ENCODE peak calls at places on chromosomes 12 and 14, in eight cellular contexts. J is heart left ventricle; P is upper lobe of right lung; D is HFFc6; O is CD8-positive, alpha-beta T cell; E is nephron progenitor cell; G is prostate gland; V is AG10803. A is an unnamed sample.

GRCh38 chr12:14948672-14949071 is 10.3 kb upstream of the ERP27 start:
- DNase-seq in O (peak), V (peak), P (no peak), J (peak), E (no peak), G (no peak), D (peak), A (peak)

GRCh38 chr12:45704968-45705367 is 24.5 kb upstream of the ARID2 start:
- DNase-seq in O (no peak), E (no peak), V (no peak), J (no peak), G (no peak), D (no peak), P (no peak), A (no peak)

GRCh38 chr14:75521415-75522199 is 662 bp upstream of the BATF start:
- DNase-seq in J (no peak), D (no peak), P (no peak), G (no peak), O (no peak), V (no peak), E (no peak), A (no peak)

GRCh38 chr14:59182641-59183040 is 5.8 kb upstream of the DAAM1 start:
- DNase-seq in P (no peak), E (no peak), O (no peak), V (no peak), J (no peak), D (no peak), G (no peak), A (no peak)

GRCh38 chr12:69392146-69392928 is 32.8 kb downstream of the YEATS4 start:
- DNase-seq in G (no peak), P (no peak), J (no peak), E (no peak), D (peak), O (no peak), V (no peak), A (no peak)

GRCh38 chr12:67519824-67520433 is 128.6 kb upstream of the DYRK2 start:
- DNase-seq in V (no peak), E (no peak), P (no peak), G (peak), J (no peak), O (no peak), D (no peak), A (no peak)

GRCh38 chr14:93937519-93937918 is 10.4 kb downstream of the FAM181A start:
- DNase-seq in E (no peak), O (no peak), V (no peak), P (no peak), J (no peak), D (no peak), G (peak), A (no peak)

GRCh38 chr12:132812631-132813305 is 15.9 kb downstream of the GOLGA3 start:
- DNase-seq in J (no peak), G (no peak), P (no peak), D (peak), E (no peak), O (no peak), V (peak), A (no peak)

GRCh38 chr14:95141684-95142083 is 15.6 kb downstream of the DICER1 start:
- DNase-seq in G (no peak), O (no peak), P (no peak), E (no peak), D (no peak), J (no peak), V (no peak), A (no peak)

GRCh38 chr14:32300146-32300545 is 29.0 kb upstream of the AKAP6 start:
- DNase-seq in V (no peak), O (no peak), G (no peak), P (no peak), J (no peak), D (no peak), E (no peak), A (no peak)

GRCh38 chr12:79547735-79548347 is 142.9 kb downstream of the PAWR start:
- DNase-seq in E (peak), J (peak), D (peak), V (peak), O (no peak), P (no peak), G (peak), A (peak)

GRCh38 chr14:64503434-64504309 is at the start of gene ZBTB25:
- DNase-seq in G (peak), D (peak), V (peak), P (peak), E (peak), J (peak), O (peak), A (peak)

GRCh38 chr12:5280091-5280490 is 151.8 kb upstream of the NTF3 start:
- DNase-seq in E (no peak), O (no peak), P (no peak), V (no peak), G (no peak), J (no peak), D (no peak), A (no peak)

GRCh38 chr14:80638620-80639215 is 302.8 kb downstream of the CEP128 start:
- DNase-seq in O (no peak), V (peak), G (no peak), D (peak), E (no peak), J (no peak), P (no peak), A (peak)

GRCh38 chr14:97707603-97708002 is 910.4 kb downstream of the VRK1 start:
- DNase-seq in P (no peak), G (no peak), O (peak), V (no peak), D (no peak), J (no peak), E (no peak), A (no peak)

GRCh38 chr12:96237465-96238077 is 43.4 kb downstream of the ELK3 start:
- DNase-seq in P (no peak), O (peak), G (no peak), V (peak), J (peak), D (peak), E (no peak), A (peak)

DNA sequence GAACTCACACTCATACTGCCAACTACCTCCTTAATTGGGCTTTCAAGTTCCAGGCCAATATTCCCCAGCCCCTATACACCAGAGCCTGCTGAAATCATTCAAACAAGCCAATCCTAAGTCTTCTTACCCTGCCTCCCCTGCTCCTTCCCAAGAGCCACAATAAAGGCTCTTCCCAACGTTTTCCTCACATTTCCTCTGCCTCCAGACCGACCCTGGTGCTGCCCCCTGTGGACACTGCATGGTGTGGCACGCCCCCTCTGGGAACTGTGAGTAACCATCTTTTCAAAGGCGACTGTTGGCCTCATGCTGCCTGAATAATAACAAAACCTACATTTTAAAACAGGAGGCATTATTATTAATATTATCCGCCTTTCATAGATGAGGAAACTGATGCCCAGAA is 111.6 kb upstream of the NOS1 start:
- DNase-seq in G (no peak), V (no peak), J (no peak), D (no peak), O (no peak), E (peak), P (no peak), A (peak)
- TF ChIP-seq CTCF in G (no peak), V (peak), J (peak), D (peak), O (no peak), E (peak), P (peak), A (peak)

GRCh38 chr12:111488271-111488670 is 82.5 kb downstream of the SH2B3 start:
- DNase-seq in G (no peak), P (no peak), V (no peak), J (peak), D (no peak), E (peak), O (no peak), A (no peak)

GRCh38 chr12:111482464-111482863 is 76.7 kb downstream of the SH2B3 start:
- DNase-seq in G (no peak), O (no peak), V (no peak), E (no peak), J (no peak), P (no peak), D (no peak), A (no peak)
- TF ChIP-seq CTCF in G (no peak), O (peak), V (peak), E (no peak), J (peak), P (peak), D (peak), A (no peak)

GRCh38 chr12:38389581-38389980 is 73.0 kb downstream of the ALG10B start:
- DNase-seq in G (no peak), D (no peak), J (no peak), E (no peak), O (no peak), V (no peak), P (no peak), A (no peak)

GRCh38 chr12:38385492-38385864 is 68.9 kb downstream of the ALG10B start:
- DNase-seq in E (no peak), G (no peak), J (no peak), O (no peak), D (no peak), V (no peak), P (no peak), A (no peak)

GRCh38 chr12:38386238-38386985 is 69.8 kb downstream of the ALG10B start:
- DNase-seq in J (no peak), O (no peak), V (no peak), D (no peak), G (no peak), P (no peak), E (no peak), A (no peak)

DNA sequence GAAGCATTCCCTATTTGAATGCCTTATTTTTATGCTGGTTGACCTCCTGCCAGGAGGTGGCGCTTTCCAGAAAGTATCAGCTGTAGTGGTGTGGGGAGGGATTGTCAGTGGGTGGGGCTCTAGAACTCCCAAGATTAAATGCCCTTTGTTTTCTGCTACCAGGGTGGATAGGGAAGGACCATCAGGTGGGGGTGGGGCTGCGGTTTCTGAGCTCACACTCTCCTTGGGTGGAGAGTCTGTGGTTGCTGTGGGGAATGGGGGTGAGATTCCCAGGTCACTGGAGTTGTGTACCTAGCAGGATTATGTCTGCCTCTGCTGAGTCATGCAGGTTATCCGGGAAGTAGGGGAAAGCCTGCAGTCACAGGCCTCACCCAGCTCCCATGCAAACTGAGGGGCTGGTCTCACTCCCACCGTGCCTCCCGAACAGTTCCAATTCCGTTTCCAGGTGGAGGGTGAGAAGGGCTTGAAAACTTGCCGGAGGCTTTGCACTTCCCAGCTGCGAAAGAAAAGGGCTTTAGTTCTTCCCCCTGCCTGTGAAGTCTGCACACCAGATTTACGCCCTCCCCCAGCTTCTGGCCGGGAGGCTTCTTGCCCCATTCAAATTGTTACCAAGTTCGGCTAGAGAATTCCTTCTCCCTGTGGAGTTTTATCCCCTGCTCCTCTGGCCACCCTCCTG is 68.4 kb downstream of the ALG10B start:
- DNase-seq in O (no peak), G (no peak), E (peak), D (no peak), J (no peak), V (no peak), P (peak), A (peak)
- TF ChIP-seq CTCF in O (no peak), G (no peak), E (no peak), D (no peak), J (no peak), V (no peak), P (no peak), A (no peak)

GRCh38 chr12:117466677-117467362 is 105.4 kb upstream of the NOS1 start:
- DNase-seq in P (no peak), V (no peak), J (no peak), G (no peak), D (no peak), O (no peak), E (no peak), A (no peak)
- TF ChIP-seq CTCF in P (no peak), V (no peak), J (no peak), G (no peak), D (no peak), O (no peak), E (no peak), A (no peak)